ENCODE peak calls at places on chromosomes 4 and X, in seven cellular contexts. One of them, this sample, is unnamed.

GRCh38 chr4:1864076-1865008 is 6.9 kb upstream of the NSD2 start:
- DNase-seq in G401: no peak
- DNase-seq in renal cortical epithelial cell: no peak
- DNase-seq in NCI-H446 treated with DMSO at 0.1 percent for 48 hours: no peak
- DNase-seq in hepatic stellate cell: no peak
- DNase-seq in lower lobe of right lung: no peak
- DNase-seq in sciatic nerve: no peak
- DNase-seq in this sample: no peak

GRCh38 chrX:12383196-12383595 is 244.9 kb downstream of the FRMPD4 start:
- DNase-seq in sciatic nerve: no peak
- DNase-seq in lower lobe of right lung: no peak
- DNase-seq in NCI-H446 treated with DMSO at 0.1 percent for 48 hours: no peak
- DNase-seq in hepatic stellate cell: no peak
- DNase-seq in renal cortical epithelial cell: no peak
- DNase-seq in G401: no peak
- DNase-seq in this sample: no peak

GRCh38 chr4:88522702-88523324 is 763 bp downstream of the PYURF start:
- DNase-seq in NCI-H446 treated with DMSO at 0.1 percent for 48 hours: no peak
- DNase-seq in hepatic stellate cell: peak
- DNase-seq in lower lobe of right lung: peak
- DNase-seq in renal cortical epithelial cell: peak
- DNase-seq in sciatic nerve: peak
- DNase-seq in G401: peak
- DNase-seq in this sample: no peak

GRCh38 chr4:168877779-168878491 is 132.1 kb downstream of the CBR4 start:
- DNase-seq in NCI-H446 treated with DMSO at 0.1 percent for 48 hours: no peak
- DNase-seq in sciatic nerve: peak
- DNase-seq in hepatic stellate cell: no peak
- DNase-seq in G401: peak
- DNase-seq in renal cortical epithelial cell: no peak
- DNase-seq in lower lobe of right lung: peak
- DNase-seq in this sample: no peak

GRCh38 chr4:180281726-180282125 is 1961.5 kb upstream of the TENM3 start:
- DNase-seq in lower lobe of right lung: no peak
- DNase-seq in sciatic nerve: no peak
- DNase-seq in NCI-H446 treated with DMSO at 0.1 percent for 48 hours: no peak
- DNase-seq in hepatic stellate cell: no peak
- DNase-seq in renal cortical epithelial cell: no peak
- DNase-seq in G401: no peak
- DNase-seq in this sample: no peak

GRCh38 chrX:45485682-45486081 is 285.0 kb upstream of the DIPK2B start:
- DNase-seq in NCI-H446 treated with DMSO at 0.1 percent for 48 hours: no peak
- DNase-seq in sciatic nerve: no peak
- DNase-seq in hepatic stellate cell: no peak
- DNase-seq in renal cortical epithelial cell: peak
- DNase-seq in lower lobe of right lung: no peak
- DNase-seq in G401: no peak
- DNase-seq in this sample: no peak

GRCh38 chr4:142900622-142901021 is 54.5 kb upstream of the INPP4B start:
- DNase-seq in sciatic nerve: no peak
- DNase-seq in NCI-H446 treated with DMSO at 0.1 percent for 48 hours: no peak
- DNase-seq in lower lobe of right lung: no peak
- DNase-seq in G401: no peak
- DNase-seq in renal cortical epithelial cell: no peak
- DNase-seq in hepatic stellate cell: no peak
- DNase-seq in this sample: no peak

GRCh38 chr4:103915224-103915869 is 195.6 kb upstream of the TACR3 start:
- DNase-seq in G401: no peak
- DNase-seq in renal cortical epithelial cell: peak
- DNase-seq in hepatic stellate cell: no peak
- DNase-seq in lower lobe of right lung: no peak
- DNase-seq in NCI-H446 treated with DMSO at 0.1 percent for 48 hours: peak
- DNase-seq in sciatic nerve: no peak
- DNase-seq in this sample: no peak

GRCh38 chrX:119726900-119727555 is 31.4 kb upstream of the SOWAHD start:
- DNase-seq in hepatic stellate cell: no peak
- DNase-seq in NCI-H446 treated with DMSO at 0.1 percent for 48 hours: no peak
- DNase-seq in G401: no peak
- DNase-seq in sciatic nerve: no peak
- DNase-seq in lower lobe of right lung: no peak
- DNase-seq in renal cortical epithelial cell: no peak
- DNase-seq in this sample: no peak

GRCh38 chrX:41336447-41336846 is 2.5 kb downstream of the DDX3X start:
- DNase-seq in renal cortical epithelial cell: no peak
- DNase-seq in G401: no peak
- DNase-seq in NCI-H446 treated with DMSO at 0.1 percent for 48 hours: no peak
- DNase-seq in lower lobe of right lung: no peak
- DNase-seq in sciatic nerve: no peak
- DNase-seq in hepatic stellate cell: no peak
- DNase-seq in this sample: no peak

GRCh38 chrX:45912316-45912715 is 632.9 kb downstream of the ZNF674 start:
- DNase-seq in sciatic nerve: no peak
- DNase-seq in G401: no peak
- DNase-seq in hepatic stellate cell: no peak
- DNase-seq in renal cortical epithelial cell: no peak
- DNase-seq in lower lobe of right lung: no peak
- DNase-seq in NCI-H446 treated with DMSO at 0.1 percent for 48 hours: no peak
- DNase-seq in this sample: no peak

GRCh38 chr4:165368114-165368513 is 10.7 kb upstream of the CPE start:
- DNase-seq in G401: no peak
- DNase-seq in NCI-H446 treated with DMSO at 0.1 percent for 48 hours: no peak
- DNase-seq in lower lobe of right lung: no peak
- DNase-seq in renal cortical epithelial cell: no peak
- DNase-seq in sciatic nerve: no peak
- DNase-seq in hepatic stellate cell: no peak
- DNase-seq in this sample: no peak

GRCh38 chr4:107989162-107989536 is 540 bp upstream of the HADH start:
- DNase-seq in lower lobe of right lung: no peak
- DNase-seq in G401: no peak
- DNase-seq in NCI-H446 treated with DMSO at 0.1 percent for 48 hours: no peak
- DNase-seq in hepatic stellate cell: no peak
- DNase-seq in sciatic nerve: no peak
- DNase-seq in renal cortical epithelial cell: no peak
- DNase-seq in this sample: no peak

GRCh38 chr4:1786544-1787362 is 6.3 kb upstream of the FGFR3 start:
- DNase-seq in renal cortical epithelial cell: no peak
- DNase-seq in hepatic stellate cell: no peak
- DNase-seq in G401: no peak
- DNase-seq in sciatic nerve: no peak
- DNase-seq in lower lobe of right lung: no peak
- DNase-seq in NCI-H446 treated with DMSO at 0.1 percent for 48 hours: no peak
- DNase-seq in this sample: no peak

GRCh38 chr4:35565640-35566039 is 678.7 kb downstream of the ARAP2 start:
- DNase-seq in renal cortical epithelial cell: no peak
- DNase-seq in G401: no peak
- DNase-seq in NCI-H446 treated with DMSO at 0.1 percent for 48 hours: no peak
- DNase-seq in hepatic stellate cell: no peak
- DNase-seq in lower lobe of right lung: no peak
- DNase-seq in sciatic nerve: no peak
- DNase-seq in this sample: no peak

GRCh38 chrX:44667771-44668170 is 125.1 kb upstream of the FUNDC1 start:
- DNase-seq in NCI-H446 treated with DMSO at 0.1 percent for 48 hours: no peak
- DNase-seq in renal cortical epithelial cell: no peak
- DNase-seq in hepatic stellate cell: no peak
- DNase-seq in sciatic nerve: no peak
- DNase-seq in G401: no peak
- DNase-seq in lower lobe of right lung: no peak
- DNase-seq in this sample: no peak

GRCh38 chr4:175504316-175504715 is 307.7 kb downstream of the GPM6A start:
- DNase-seq in sciatic nerve: no peak
- DNase-seq in G401: no peak
- DNase-seq in hepatic stellate cell: peak
- DNase-seq in lower lobe of right lung: no peak
- DNase-seq in NCI-H446 treated with DMSO at 0.1 percent for 48 hours: no peak
- DNase-seq in renal cortical epithelial cell: peak
- DNase-seq in this sample: no peak

GRCh38 chr4:99711657-99712056 is 54.0 kb upstream of the C4orf54 start:
- DNase-seq in lower lobe of right lung: no peak
- DNase-seq in renal cortical epithelial cell: no peak
- DNase-seq in sciatic nerve: no peak
- DNase-seq in NCI-H446 treated with DMSO at 0.1 percent for 48 hours: no peak
- DNase-seq in hepatic stellate cell: no peak
- DNase-seq in G401: no peak
- DNase-seq in this sample: no peak

This sample was measured in H54.